ENCODE peak calls at places on chromosome 9, in four cellular contexts. F, M, U and W are unnamed samples.

GRCh38 chr9:127130235-127130634 is 7.8 kb upstream of the ANGPTL2 start:
- DNase-seq in U (no peak), F (no peak), M (no peak), W (no peak)

GRCh38 chr9:101650096-101650495 is 55.3 kb upstream of the PPP3R2 start:
- DNase-seq in M (no peak), U (no peak), F (no peak), W (no peak)

GRCh38 chr9:95552814-95553546 is 36.2 kb upstream of the PTCH1 start:
- DNase-seq in F (peak; percentile 85), M (peak; percentile 76), U (no peak), W (no peak)

GRCh38 chr9:87684627-87685204 is 41.2 kb upstream of the CTSL start:
- DNase-seq in F (peak; percentile 50), M (peak; percentile 56), U (no peak), W (peak; percentile 65)

GRCh38 chr9:100324594-100325200 is 28.0 kb downstream of the TEX10 start:
- DNase-seq in M (no peak), U (no peak), F (peak; percentile 76), W (no peak)

GRCh38 chr9:100440071-100440470 is 13.1 kb downstream of the MSANTD3 start:
- DNase-seq in U (no peak), F (peak; percentile 44), M (peak; percentile 57), W (no peak)

GRCh38 chr9:97820373-97820772 is 32.7 kb upstream of the FOXE1 start:
- DNase-seq in M (no peak), F (no peak), U (no peak), W (no peak)

GRCh38 chr9:130610862-130611689 is 31.7 kb downstream of the FUBP3 start:
- DNase-seq in U (no peak), M (no peak), F (no peak), W (no peak)

GRCh38 chr9:126502417-126503332 is 111.1 kb upstream of the LMX1B start:
- DNase-seq in F (no peak), M (no peak), U (no peak), W (no peak)

GRCh38 chr9:77488439-77489126 is 159.5 kb downstream of the GNA14 start:
- DNase-seq in F (peak; percentile 50), M (no peak), U (no peak), W (no peak)

GRCh38 chr9:127990539-127990938 is 9.8 kb upstream of the EEIG1 start:
- DNase-seq in F (no peak), M (no peak), U (no peak), W (no peak)

GRCh38 chr9:109101202-109101595 is 18.5 kb downstream of the TMEM245 start:
- DNase-seq in U (no peak), M (no peak), F (no peak), W (no peak)

GRCh38 chr9:109098960-109099308 is 20.8 kb downstream of the TMEM245 start:
- DNase-seq in U (no peak), F (no peak), M (no peak), W (no peak)

GRCh38 chr9:109100543-109101201 is 19.1 kb downstream of the TMEM245 start:
- DNase-seq in M (no peak), U (no peak), F (no peak), W (no peak)

GRCh38 chr9:109097156-109097555 is 22.6 kb downstream of the TMEM245 start:
- DNase-seq in F (no peak), U (no peak), M (no peak), W (no peak)

GRCh38 chr9:109098221-109098959 is 21.4 kb downstream of the TMEM245 start:
- DNase-seq in M (no peak), U (no peak), F (peak; percentile 92), W (no peak)
- TF ChIP-seq CTCF in M (peak; percentile 39), U (no peak), F (peak; percentile 45), W (peak; percentile 53)

GRCh38 chr9:20553750-20554149 is 68.5 kb downstream of the MLLT3 start:
- DNase-seq in M (no peak), F (no peak), U (no peak), W (no peak)

GRCh38 chr9:20550326-20550725 is 72.0 kb downstream of the MLLT3 start:
- DNase-seq in M (no peak), F (no peak), U (no peak), W (no peak)

GRCh38 chr9:20551236-20551635 is 71.1 kb downstream of the MLLT3 start:
- DNase-seq in U (no peak), M (no peak), F (no peak), W (no peak)

GRCh38 chr9:20551835-20552234 is 70.5 kb downstream of the MLLT3 start:
- DNase-seq in F (no peak), U (no peak), M (no peak), W (no peak)

GRCh38 chr9:20552874-20553624 is 69.2 kb downstream of the MLLT3 start:
- DNase-seq in M (no peak), U (no peak), F (peak; percentile 19), W (no peak)
- TF ChIP-seq CTCF in M (peak; percentile 30), U (no peak), F (peak; percentile 27), W (peak; percentile 54)

DNA sequence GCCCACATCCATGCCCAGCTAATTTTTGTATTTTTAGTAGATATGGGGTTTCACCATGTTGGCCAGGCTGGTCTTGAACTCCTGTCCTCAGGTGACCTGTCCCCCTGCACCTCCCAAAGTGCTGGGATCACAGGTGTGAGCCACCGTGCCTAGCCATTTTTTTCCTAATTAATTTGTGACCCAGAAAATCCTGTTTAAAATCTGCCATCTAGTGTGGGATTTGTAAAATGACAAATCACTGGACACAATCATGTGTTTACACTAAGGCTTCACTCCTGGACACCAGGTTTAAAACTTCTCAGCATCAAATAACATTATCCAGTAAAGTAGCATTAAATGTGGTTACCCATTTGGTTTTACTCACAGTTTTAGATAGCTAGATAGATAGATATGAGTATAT is 18.6 kb upstream of the KDM4C start:
- DNase-seq in F (peak; percentile 33), U (no peak), M (no peak), W (no peak)
- TF ChIP-seq CTCF in F (peak; percentile 35), U (no peak), M (no peak), W (peak; percentile 47)

DNA sequence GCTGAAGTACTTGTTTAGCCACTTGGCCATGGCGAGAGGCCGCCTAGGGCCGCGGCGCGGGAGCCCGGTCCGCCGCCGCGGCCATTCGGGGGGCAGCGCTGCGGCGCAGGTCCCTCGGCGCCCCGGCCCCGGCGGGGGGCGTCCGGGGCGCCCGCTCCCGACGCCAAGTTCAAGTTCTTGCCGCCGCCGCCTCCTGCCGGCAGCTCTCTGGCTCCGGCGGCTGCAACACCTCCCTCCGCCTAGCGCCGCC is 486 bp downstream of the SHB start:
- DNase-seq in U (no peak), F (peak; percentile 67), M (no peak), W (no peak)
- TF ChIP-seq CTCF in U (no peak), F (peak; percentile 51), M (peak; percentile 40), W (peak; percentile 57)

DNA sequence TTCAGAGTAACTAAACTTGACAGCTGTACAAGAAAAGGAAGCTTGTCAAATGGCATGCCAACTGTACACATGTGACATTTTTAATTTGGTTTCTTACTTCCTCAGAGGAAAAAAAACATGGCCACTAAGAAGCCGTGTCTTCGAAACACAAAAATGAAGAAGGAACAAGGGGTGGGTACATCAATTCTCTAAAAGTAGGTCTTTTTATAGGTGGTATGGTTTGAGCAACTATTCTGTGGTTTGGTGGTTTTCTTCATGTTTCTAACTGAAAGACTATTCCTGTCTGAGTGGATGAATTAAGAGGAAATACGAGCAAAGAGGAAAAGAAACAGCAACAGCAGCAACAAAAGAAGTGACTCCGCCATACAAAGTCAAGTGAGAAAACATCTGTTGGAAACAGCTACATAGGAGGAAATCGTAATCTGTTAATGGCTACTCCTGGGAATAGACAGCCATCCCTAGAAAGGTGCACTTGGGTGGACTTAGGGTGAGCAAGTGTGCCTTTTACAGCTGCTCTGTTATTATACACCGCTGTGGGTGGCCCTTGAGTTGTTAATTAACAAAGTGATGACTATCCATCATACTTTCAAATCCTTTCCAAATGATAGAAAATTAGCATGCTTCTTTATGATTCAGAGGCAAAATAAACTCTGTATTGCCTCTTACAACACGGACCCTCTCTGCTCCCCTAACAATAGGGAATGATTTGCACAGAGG is 575.8 kb downstream of the TLE1 start:
- DNase-seq in U (no peak), F (no peak), M (no peak), W (no peak)
- TF ChIP-seq CTCF in U (no peak), F (no peak), M (no peak), W (no peak)

GRCh38 chr9:135959814-135960213 is 1.4 kb downstream of the UBAC1 start:
- DNase-seq in M (no peak), F (no peak), U (no peak), W (no peak)

GRCh38 chr9:135962696-135963307 is 1.6 kb upstream of the UBAC1 start:
- DNase-seq in M (no peak), U (no peak), F (no peak), W (no peak)

GRCh38 chr9:135961811-135962695 is 880 bp upstream of the UBAC1 start:
- DNase-seq in F (no peak), U (no peak), M (no peak), W (no peak)

GRCh38 chr9:135960328-135961276 is 571 bp downstream of the UBAC1 start:
- DNase-seq in M (no peak), U (no peak), F (peak; percentile 17), W (no peak)

DNA sequence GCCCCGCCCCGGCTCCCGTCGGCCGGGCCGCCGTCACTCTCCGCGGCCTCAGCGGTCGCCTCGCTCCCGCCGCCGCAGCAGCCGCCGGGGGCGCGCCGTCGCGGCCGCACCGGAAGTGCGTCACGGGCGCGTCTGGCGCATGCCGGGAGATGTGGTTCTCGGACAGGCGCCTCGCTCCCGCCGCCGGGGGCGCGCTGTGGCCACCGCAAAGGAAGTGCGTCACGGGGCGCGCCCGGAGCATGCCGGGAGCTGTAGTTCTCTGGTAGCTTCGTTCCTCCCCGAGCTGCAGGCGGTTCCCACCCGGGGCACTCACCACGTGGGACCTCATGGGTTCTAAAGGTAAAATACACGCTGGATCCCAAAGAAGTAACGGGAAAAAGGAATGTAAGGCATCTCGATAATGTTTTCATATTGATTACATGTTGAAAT is at the start of gene UBAC1:
- DNase-seq in M (peak; percentile 98), U (peak; percentile 95), F (peak; percentile 97), W (peak; percentile 96)
- TF ChIP-seq CTCF in M (peak; percentile 32), U (no peak), F (no peak), W (peak; percentile 58)